ENCODE peak calls at places on chromosome 20, in eight cellular contexts. V, X, Q, O, D, T, M and A are unnamed samples.

GRCh38 chr20:34415079-34415478 is 52.0 kb downstream of the ITCH start:
- ATAC-seq in V (no peak), X (no peak), Q (no peak), O (no peak), D (no peak), T (no peak), M (no peak), A (no peak)

GRCh38 chr20:57498425-57499400 is 26.2 kb downstream of the CTCFL start:
- ATAC-seq in V (no peak), X (peak), Q (peak), O (peak), D (peak), T (no peak), M (peak), A (peak)

GRCh38 chr20:40741507-40742106 is 52.6 kb upstream of the MAFB start:
- ATAC-seq in V (no peak), X (no peak), Q (peak), O (no peak), D (peak), T (no peak), M (peak), A (no peak)

GRCh38 chr20:40688129-40689099 is 622 bp downstream of the MAFB start:
- ATAC-seq in V (no peak), X (no peak), Q (no peak), O (no peak), D (no peak), T (peak), M (peak), A (no peak)

GRCh38 chr20:25207149-25207959 is 11.8 kb downstream of the ENTPD6 start:
- ATAC-seq in V (no peak), X (no peak), Q (no peak), O (no peak), D (no peak), T (peak), M (no peak), A (no peak)

GRCh38 chr20:29119141-29119540 is 2138.3 kb upstream of the DEFB115 start:
- ATAC-seq in V (peak), X (no peak), Q (no peak), O (no peak), D (no peak), T (no peak), M (no peak), A (no peak)

GRCh38 chr20:22584630-22584921 is 204 bp upstream of the FOXA2 start:
- ATAC-seq in V (peak), X (no peak), Q (peak), O (no peak), D (no peak), T (no peak), M (peak), A (no peak)

GRCh38 chr20:3318226-3318884 is 79.4 kb upstream of the SLC4A11 start:
- ATAC-seq in V (no peak), X (no peak), Q (no peak), O (no peak), D (no peak), T (no peak), M (no peak), A (no peak)

GRCh38 chr20:41398408-41398807 is 31.8 kb upstream of the EMILIN3 start:
- ATAC-seq in V (no peak), X (no peak), Q (no peak), O (no peak), D (no peak), T (peak), M (no peak), A (no peak)

GRCh38 chr20:53738039-53738944 is 144.7 kb upstream of the ZNF217 start:
- ATAC-seq in V (peak), X (no peak), Q (peak), O (no peak), D (no peak), T (peak), M (peak), A (no peak)

GRCh38 chr20:62277253-62277652 is 25.5 kb upstream of the ADRM1 start:
- ATAC-seq in V (no peak), X (no peak), Q (no peak), O (no peak), D (no peak), T (peak), M (no peak), A (no peak)

GRCh38 chr20:33730946-33731692 is 677 bp upstream of the ZNF341 start:
- ATAC-seq in V (no peak), X (no peak), Q (peak), O (no peak), D (no peak), T (peak), M (no peak), A (no peak)

GRCh38 chr20:23915844-23916243 is 36.3 kb upstream of the CST5 start:
- ATAC-seq in V (no peak), X (peak), Q (no peak), O (peak), D (peak), T (no peak), M (no peak), A (no peak)

GRCh38 chr20:4956200-4956810 is 45.0 kb downstream of the SLC23A2 start:
- ATAC-seq in V (no peak), X (peak), Q (peak), O (peak), D (peak), T (no peak), M (peak), A (peak)

GRCh38 chr20:62978559-62978938 is 26.0 kb downstream of the SLC17A9 start:
- ATAC-seq in V (no peak), X (no peak), Q (no peak), O (no peak), D (no peak), T (no peak), M (no peak), A (no peak)

GRCh38 chr20:63956664-63957003 is 418 bp upstream of the UCKL1 start:
- ATAC-seq in V (no peak), X (peak), Q (no peak), O (no peak), D (peak), T (no peak), M (no peak), A (peak)

GRCh38 chr20:44135811-44136204 is 51.2 kb downstream of the JPH2 start:
- ATAC-seq in V (no peak), X (peak), Q (no peak), O (peak), D (peak), T (no peak), M (no peak), A (no peak)

GRCh38 chr20:21719592-21720214 is 14.2 kb downstream of the PAX1 start:
- ATAC-seq in V (no peak), X (no peak), Q (no peak), O (no peak), D (no peak), T (no peak), M (peak), A (no peak)

GRCh38 chr20:53752971-53753879 is 159.6 kb upstream of the ZNF217 start:
- ATAC-seq in V (no peak), X (no peak), Q (peak), O (no peak), D (no peak), T (no peak), M (peak), A (no peak)

GRCh38 chr20:45098096-45098773 is 2.7 kb downstream of the KCNS1 start:
- ATAC-seq in V (no peak), X (peak), Q (peak), O (peak), D (peak), T (no peak), M (peak), A (peak)